ENCODE peak calls at places on chromosomes 1 and 21, in five cellular contexts. One of them, this sample, is unnamed.

GRCh38 chr21:45863267-45863666 is 118.3 kb upstream of the COL6A1 start:
- DNase-seq in H1: no peak
- DNase-seq in HepG2: no peak
- DNase-seq in GM12878: no peak
- DNase-seq in SK-N-SH: no peak
- DNase-seq in this sample: no peak

GRCh38 chr1:2413495-2414296 is 1.3 kb upstream of the PEX10 start:
- DNase-seq in HepG2: peak
- DNase-seq in GM12878: no peak
- DNase-seq in SK-N-SH: no peak
- DNase-seq in H1: no peak
- DNase-seq in this sample: peak

GRCh38 chr1:196400478-196401453 is 207.5 kb downstream of the KCNT2 start:
- DNase-seq in SK-N-SH: no peak
- DNase-seq in GM12878: no peak
- DNase-seq in H1: no peak
- DNase-seq in HepG2: peak
- DNase-seq in this sample: no peak

GRCh38 chr1:206608108-206608698 is 4.1 kb downstream of the EIF2D start:
- DNase-seq in SK-N-SH: peak
- DNase-seq in H1: no peak
- DNase-seq in HepG2: peak
- DNase-seq in GM12878: no peak
- DNase-seq in this sample: peak

GRCh38 chr1:205442051-205442721 is 13.7 kb downstream of the BLACAT1 start:
- DNase-seq in HepG2: no peak
- DNase-seq in GM12878: no peak
- DNase-seq in SK-N-SH: no peak
- DNase-seq in H1: no peak
- DNase-seq in this sample: no peak

GRCh38 chr1:85933901-85934300 is 222.7 kb downstream of the COL24A1 start:
- DNase-seq in HepG2: no peak
- DNase-seq in SK-N-SH: no peak
- DNase-seq in H1: no peak
- DNase-seq in GM12878: no peak
- DNase-seq in this sample: no peak

GRCh38 chr1:230849451-230850194 is 18.7 kb downstream of the C1orf198 start:
- DNase-seq in GM12878: no peak
- DNase-seq in H1: no peak
- DNase-seq in SK-N-SH: no peak
- DNase-seq in HepG2: no peak
- DNase-seq in this sample: no peak

GRCh38 chr1:27666791-27667254 is 5.2 kb downstream of the IFI6 start:
- DNase-seq in HepG2: no peak
- DNase-seq in GM12878: no peak
- DNase-seq in H1: no peak
- DNase-seq in SK-N-SH: no peak
- DNase-seq in this sample: peak

GRCh38 chr1:115411388-115412063 is 73.5 kb upstream of the NGF start:
- DNase-seq in H1: no peak
- DNase-seq in GM12878: no peak
- DNase-seq in HepG2: no peak
- DNase-seq in SK-N-SH: no peak
- DNase-seq in this sample: no peak

GRCh38 chr1:9302745-9303524 is 10.2 kb downstream of the SPSB1 start:
- DNase-seq in SK-N-SH: no peak
- DNase-seq in GM12878: no peak
- DNase-seq in H1: no peak
- DNase-seq in HepG2: no peak
- DNase-seq in this sample: no peak

GRCh38 chr1:60547821-60548220 is 474.3 kb upstream of the C1orf87 start:
- DNase-seq in SK-N-SH: no peak
- DNase-seq in HepG2: no peak
- DNase-seq in GM12878: no peak
- DNase-seq in H1: no peak
- DNase-seq in this sample: no peak

GRCh38 chr1:206535853-206536188 is 28.5 kb downstream of the RASSF5 start:
- DNase-seq in HepG2: no peak
- DNase-seq in GM12878: no peak
- DNase-seq in SK-N-SH: no peak
- DNase-seq in H1: no peak
- DNase-seq in this sample: no peak

GRCh38 chr1:214331827-214332423 is 51.0 kb downstream of the SMYD2 start:
- DNase-seq in HepG2: peak
- DNase-seq in SK-N-SH: peak
- DNase-seq in H1: no peak
- DNase-seq in GM12878: no peak
- DNase-seq in this sample: peak

GRCh38 chr21:42187976-42188653 is 30.8 kb upstream of the ABCG1 start:
- DNase-seq in SK-N-SH: no peak
- DNase-seq in GM12878: peak
- DNase-seq in H1: no peak
- DNase-seq in HepG2: no peak
- DNase-seq in this sample: no peak

GRCh38 chr1:244137725-244138124 is 86.6 kb downstream of the ZBTB18 start:
- DNase-seq in H1: no peak
- DNase-seq in HepG2: no peak
- DNase-seq in SK-N-SH: no peak
- DNase-seq in GM12878: no peak
- DNase-seq in this sample: no peak

GRCh38 chr1:192489748-192490147 is 85.8 kb upstream of the RGS1 start:
- DNase-seq in SK-N-SH: peak
- DNase-seq in GM12878: no peak
- DNase-seq in HepG2: no peak
- DNase-seq in H1: no peak
- DNase-seq in this sample: no peak

GRCh38 chr1:210598135-210598652 is 269.5 kb downstream of the HHAT start:
- DNase-seq in HepG2: peak
- DNase-seq in GM12878: no peak
- DNase-seq in SK-N-SH: no peak
- DNase-seq in H1: no peak
- DNase-seq in this sample: no peak

GRCh38 chr1:20372676-20373075 is 82.0 kb downstream of the VWA5B1 start:
- DNase-seq in SK-N-SH: no peak
- DNase-seq in GM12878: no peak
- DNase-seq in H1: no peak
- DNase-seq in HepG2: no peak
- DNase-seq in this sample: no peak

GRCh38 chr1:14055442-14056225 is 355.6 kb downstream of the PRDM2 start:
- DNase-seq in SK-N-SH: no peak
- DNase-seq in HepG2: no peak
- DNase-seq in H1: no peak
- DNase-seq in GM12878: no peak
- DNase-seq in this sample: no peak

GRCh38 chr1:160325252-160325651 is 17.8 kb downstream of the COPA start:
- DNase-seq in SK-N-SH: no peak
- DNase-seq in HepG2: no peak
- DNase-seq in H1: no peak
- DNase-seq in GM12878: no peak
- DNase-seq in this sample: no peak

GRCh38 chr1:110673805-110674336 is 869 bp downstream of the KCNA3 start:
- DNase-seq in GM12878: no peak
- DNase-seq in SK-N-SH: peak
- DNase-seq in HepG2: no peak
- DNase-seq in H1: no peak
- DNase-seq in this sample: no peak

GRCh38 chr1:247273013-247273412 is 17.1 kb downstream of the VN1R5 start:
- DNase-seq in HepG2: no peak
- DNase-seq in GM12878: no peak
- DNase-seq in H1: no peak
- DNase-seq in SK-N-SH: no peak
- DNase-seq in this sample: no peak

GRCh38 chr1:43582162-43582566 is 51.5 kb downstream of the PTPRF start:
- DNase-seq in H1: no peak
- DNase-seq in SK-N-SH: no peak
- DNase-seq in HepG2: peak
- DNase-seq in GM12878: peak
- DNase-seq in this sample: peak

GRCh38 chr1:247639381-247639981 is 34.1 kb downstream of the OR2G3 start:
- DNase-seq in HepG2: no peak
- DNase-seq in SK-N-SH: peak
- DNase-seq in GM12878: no peak
- DNase-seq in H1: peak
- DNase-seq in this sample: peak

GRCh38 chr1:222754386-222755139 is 17.6 kb downstream of the FAM177B start:
- DNase-seq in GM12878: no peak
- DNase-seq in HepG2: no peak
- DNase-seq in H1: no peak
- DNase-seq in SK-N-SH: no peak
- DNase-seq in this sample: no peak

GRCh38 chr1:234572966-234573365 is 37.0 kb downstream of the IRF2BP2 start:
- DNase-seq in GM12878: no peak
- DNase-seq in HepG2: no peak
- DNase-seq in H1: no peak
- DNase-seq in SK-N-SH: no peak
- DNase-seq in this sample: no peak

GRCh38 chr1:234570336-234570735 is 39.6 kb downstream of the IRF2BP2 start:
- DNase-seq in SK-N-SH: no peak
- DNase-seq in GM12878: no peak
- DNase-seq in H1: no peak
- DNase-seq in HepG2: no peak
- DNase-seq in this sample: no peak

GRCh38 chr1:234571692-234572091 is 38.3 kb downstream of the IRF2BP2 start:
- DNase-seq in HepG2: no peak
- DNase-seq in GM12878: no peak
- DNase-seq in H1: no peak
- DNase-seq in SK-N-SH: peak
- DNase-seq in this sample: no peak

GRCh38 chr1:234570741-234571140 is 39.2 kb downstream of the IRF2BP2 start:
- DNase-seq in H1: no peak
- DNase-seq in HepG2: no peak
- DNase-seq in SK-N-SH: no peak
- DNase-seq in GM12878: no peak
- DNase-seq in this sample: no peak

GRCh38 chr1:234573711-234574299 is 36.2 kb downstream of the IRF2BP2 start:
- DNase-seq in GM12878: no peak
- DNase-seq in SK-N-SH: no peak
- DNase-seq in H1: no peak
- DNase-seq in HepG2: no peak
- DNase-seq in this sample: no peak
- TF ChIP-seq JUND in GM12878: no peak
- TF ChIP-seq JUND in SK-N-SH: no peak
- TF ChIP-seq JUND in H1: no peak
- TF ChIP-seq JUND in HepG2: no peak
- TF ChIP-seq JUND in this sample: no peak

DNA sequence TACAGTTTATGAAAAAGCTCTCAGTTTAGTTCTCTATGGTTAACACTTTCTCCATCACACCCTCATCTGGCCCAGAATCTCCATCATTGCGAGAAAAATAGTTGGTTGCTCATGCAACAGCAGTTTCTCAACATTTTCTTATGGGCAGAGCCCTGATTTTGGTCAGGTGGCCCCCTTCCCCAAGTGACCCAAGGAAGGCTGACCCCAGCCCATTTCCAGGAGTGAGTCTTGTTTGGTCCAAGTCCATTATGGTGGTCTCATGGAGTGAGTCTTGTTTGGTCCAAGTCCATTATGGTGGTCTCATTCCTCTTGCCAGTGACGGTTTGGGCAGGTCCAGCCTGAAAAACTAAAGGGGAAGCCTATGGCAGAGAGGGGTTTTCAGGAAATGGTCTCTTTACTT is 1.5 kb upstream of the TRIM62 start:
- DNase-seq in GM12878: no peak
- DNase-seq in H1: no peak
- DNase-seq in HepG2: no peak
- DNase-seq in SK-N-SH: no peak
- DNase-seq in this sample: no peak
- TF ChIP-seq RFX5 in GM12878: no peak
- TF ChIP-seq RFX5 in H1: no peak
- TF ChIP-seq RFX5 in HepG2: no peak
- TF ChIP-seq RFX5 in SK-N-SH: no peak
- TF ChIP-seq RFX5 in this sample: no peak

DNA sequence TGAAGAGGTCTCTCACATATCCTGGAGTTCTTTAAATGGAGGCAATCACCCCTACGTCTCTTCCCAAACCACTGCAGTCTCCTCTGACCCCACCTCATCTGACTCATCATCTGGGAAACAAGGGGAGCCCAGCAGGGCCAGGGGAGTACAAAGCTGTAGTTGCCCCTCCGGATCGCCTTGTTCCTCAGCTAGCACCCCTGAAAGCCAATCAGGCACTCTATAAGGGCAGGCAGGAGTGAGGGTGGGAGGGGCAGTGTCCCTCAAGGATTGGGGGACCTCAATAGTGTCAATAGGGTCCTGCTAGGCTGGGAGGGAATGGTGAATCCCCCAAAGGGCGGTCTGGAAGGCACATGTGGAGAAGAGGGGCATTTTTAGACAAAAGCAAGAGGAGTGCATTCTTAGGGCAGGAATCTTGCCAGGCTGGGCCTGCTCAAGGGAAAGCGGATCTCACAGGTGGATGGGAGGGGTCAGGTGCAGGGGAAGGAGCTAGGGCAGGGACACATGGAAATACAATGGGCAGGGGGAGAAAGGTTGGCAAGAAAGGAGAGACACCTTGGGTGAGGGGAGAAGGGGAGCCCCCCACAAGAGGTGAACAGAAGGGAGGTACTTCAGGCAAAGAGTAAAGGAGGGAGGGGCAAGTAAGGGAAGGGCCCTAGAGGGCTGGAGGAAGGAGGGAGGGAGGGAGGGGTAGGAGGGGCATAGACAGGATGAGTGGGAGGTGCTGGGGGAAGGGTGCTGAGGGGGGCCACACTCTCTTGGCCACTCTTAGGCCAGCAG is 5.8 kb downstream of the SHISA4 start:
- DNase-seq in H1: no peak
- DNase-seq in SK-N-SH: no peak
- DNase-seq in HepG2: no peak
- DNase-seq in GM12878: no peak
- DNase-seq in this sample: no peak
- TF ChIP-seq JUND in H1: no peak
- TF ChIP-seq JUND in SK-N-SH: no peak
- TF ChIP-seq JUND in HepG2: no peak
- TF ChIP-seq JUND in GM12878: no peak
- TF ChIP-seq JUND in this sample: no peak

DNA sequence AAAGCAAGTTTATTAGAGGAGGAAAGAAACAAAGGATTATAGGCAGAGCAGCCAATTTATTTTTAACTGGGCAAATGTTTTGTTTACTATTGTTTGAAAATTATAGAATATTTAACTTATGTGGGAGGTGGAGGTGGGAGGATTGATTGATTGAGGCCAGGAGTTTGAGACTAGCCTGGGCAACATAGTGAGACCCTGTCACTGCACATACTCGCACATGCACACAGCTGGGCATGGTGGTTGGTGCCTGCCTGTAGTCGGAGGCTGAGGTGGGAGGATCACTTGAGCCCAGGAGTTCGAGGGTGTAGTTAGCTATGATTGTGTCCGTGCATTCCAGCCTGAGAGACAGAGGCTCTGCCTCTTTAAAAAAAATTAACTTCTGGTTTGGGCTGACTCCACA is 6.7 kb downstream of the MAN1A2 start:
- DNase-seq in SK-N-SH: no peak
- DNase-seq in GM12878: no peak
- DNase-seq in H1: no peak
- DNase-seq in HepG2: no peak
- DNase-seq in this sample: no peak
- TF ChIP-seq RFX5 in SK-N-SH: no peak
- TF ChIP-seq RFX5 in GM12878: no peak
- TF ChIP-seq RFX5 in H1: no peak
- TF ChIP-seq RFX5 in HepG2: no peak
- TF ChIP-seq RFX5 in this sample: no peak

This sample was measured in K562.